ENCODE peak calls at places on chromosomes 13 and 19, in six cellular contexts. N is trophoblast cell, O is mesendoderm, C is H9, P is mesenchymal stem cell, X is IMR-90. S is an unnamed sample.

GRCh38 chr13:31092631-31093030 is 69.1 kb downstream of the HSPH1 start:
- DNase-seq in N (no peak), O (no peak), X (no peak), P (no peak), C (no peak), S (no peak)

GRCh38 chr13:51557875-51558604 is 26.2 kb upstream of the WDFY2 start:
- DNase-seq in O (no peak), C (no peak), X (peak), P (peak), N (peak), S (no peak)

GRCh38 chr19:19410553-19411550 is 5.4 kb downstream of the GATAD2A start:
- DNase-seq in N (no peak), X (no peak), C (no peak), P (no peak), O (peak), S (no peak)

GRCh38 chr13:67318398-67318797 is 88.3 kb upstream of the PCDH9 start:
- DNase-seq in X (peak), C (no peak), O (no peak), N (no peak), P (no peak), S (no peak)

GRCh38 chr19:29510701-29511265 is 15.0 kb upstream of the VSTM2B start:
- DNase-seq in X (no peak), C (no peak), N (no peak), O (no peak), P (no peak), S (no peak)

GRCh38 chr13:106114981-106115554 is 420.4 kb downstream of the EFNB2 start:
- DNase-seq in P (no peak), X (peak), O (no peak), C (no peak), N (no peak), S (no peak)

GRCh38 chr13:44853641-44854040 is 135.6 kb downstream of the NUFIP1 start:
- DNase-seq in C (no peak), P (no peak), N (no peak), O (no peak), X (no peak), S (no peak)

GRCh38 chr13:108911807-108912206 is 282.4 kb downstream of the MYO16 start:
- DNase-seq in N (peak), X (no peak), C (no peak), O (no peak), P (no peak), S (no peak)

GRCh38 chr13:67372868-67373464 is 142.8 kb upstream of the PCDH9 start:
- DNase-seq in C (no peak), N (no peak), P (no peak), O (no peak), X (no peak), S (no peak)

GRCh38 chr13:97715763-97716162 is 237.7 kb upstream of the IPO5 start:
- DNase-seq in X (no peak), P (no peak), O (no peak), N (no peak), C (no peak), S (no peak)

GRCh38 chr13:84651288-84651687 is 769.0 kb upstream of the SLITRK1 start:
- DNase-seq in C (no peak), N (no peak), P (peak), X (peak), O (peak), S (no peak)

DNA sequence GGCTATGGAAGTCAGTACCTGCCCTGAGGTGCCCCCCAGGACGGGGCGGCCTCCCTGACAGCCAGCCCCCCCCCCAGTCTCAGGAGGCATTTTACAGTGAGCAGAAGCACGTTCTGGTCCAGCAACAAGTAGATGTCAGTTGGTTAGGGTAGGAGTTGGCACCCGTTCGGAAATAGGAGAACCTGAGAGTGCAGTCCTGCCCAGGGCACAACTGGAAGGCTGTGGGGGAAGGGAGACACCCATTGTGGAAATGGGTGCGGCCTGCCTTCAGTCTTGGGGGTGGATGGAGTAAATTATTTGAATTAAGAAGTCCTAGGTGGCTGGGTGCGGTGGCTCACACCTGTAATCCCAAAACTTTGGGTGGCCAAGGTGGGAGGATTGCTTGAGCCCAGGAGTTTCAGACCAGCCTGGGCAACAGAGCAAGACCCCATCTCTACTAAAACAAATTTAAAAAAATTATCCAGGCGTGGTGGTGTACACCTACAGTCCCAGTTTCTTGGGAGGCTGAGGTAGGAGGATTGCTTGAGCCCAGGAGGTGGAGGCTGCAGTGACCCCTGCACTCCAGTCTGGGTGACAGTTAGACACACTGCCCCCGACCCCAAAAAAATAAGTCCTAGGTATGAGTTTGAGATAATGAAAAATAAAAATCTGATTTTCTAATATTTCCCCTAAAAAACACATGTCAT is 1.2 kb downstream of the CIRBP start:
- DNase-seq in P (no peak), O (no peak), X (no peak), N (no peak), C (no peak), S (no peak)
- H3K4ac ChIP-seq in P (peak), O (no peak), X (peak), N (peak), C (no peak), S (no peak)

GRCh38 chr19:56150358-56150757 is 9.3 kb downstream of the ZNF444 start:
- DNase-seq in O (no peak), C (no peak), P (no peak), X (no peak), N (no peak), S (no peak)
- H3K9ac ChIP-seq in O (no peak), C (no peak), P (no peak), X (no peak), N (no peak), S (no peak)

GRCh38 chr19:47542030-47542475 is 27.2 kb upstream of the NAPA start:
- DNase-seq in N (no peak), C (no peak), O (no peak), X (peak), P (peak), S (no peak)

GRCh38 chr19:47540748-47541147 is 25.9 kb upstream of the NAPA start:
- DNase-seq in N (peak), O (peak), P (peak), X (peak), C (no peak), S (no peak)

GRCh38 chr19:47541507-47541906 is 26.6 kb upstream of the NAPA start:
- DNase-seq in P (peak), C (no peak), O (no peak), N (no peak), X (no peak), S (no peak)

GRCh38 chr19:47538812-47539211 is 23.9 kb upstream of the NAPA start:
- DNase-seq in O (no peak), X (no peak), N (no peak), P (no peak), C (no peak), S (no peak)

GRCh38 chr19:47539747-47540311 is 25.0 kb upstream of the NAPA start:
- DNase-seq in C (no peak), N (no peak), P (no peak), O (no peak), X (no peak), S (no peak)
- H3K18ac ChIP-seq in C (no peak), N (no peak), P (no peak), O (no peak), X (no peak), S (peak)

GRCh38 chr19:53596056-53596455 is 35.7 kb upstream of the DPRX start:
- DNase-seq in C (peak), X (no peak), N (no peak), O (no peak), P (no peak), S (no peak)

GRCh38 chr19:53598361-53598760 is 33.4 kb upstream of the DPRX start:
- DNase-seq in O (peak), C (no peak), N (peak), P (no peak), X (no peak), S (no peak)

GRCh38 chr19:53597023-53597422 is 34.8 kb upstream of the DPRX start:
- DNase-seq in X (no peak), O (no peak), N (peak), C (no peak), P (no peak), S (no peak)

GRCh38 chr19:53595510-53595867 is 36.3 kb upstream of the DPRX start:
- DNase-seq in C (no peak), O (no peak), P (no peak), X (no peak), N (no peak), S (no peak)

GRCh38 chr19:53594811-53595509 is 36.8 kb upstream of the DPRX start:
- DNase-seq in P (no peak), C (peak), N (no peak), O (peak), X (no peak), S (no peak)
- H3K4ac ChIP-seq in P (no peak), C (peak), N (peak), O (peak), X (no peak), S (no peak)

GRCh38 chr13:114147803-114148520 is 15.5 kb upstream of the RASA3 start:
- DNase-seq in C (no peak), N (no peak), O (no peak), X (no peak), P (no peak), S (no peak)
- H3K9ac ChIP-seq in C (no peak), N (no peak), O (no peak), X (no peak), P (no peak), S (no peak)

GRCh38 chr19:5586300-5587070 is 18.7 kb upstream of the TINCR start:
- DNase-seq in N (no peak), X (no peak), P (no peak), C (no peak), O (no peak), S (no peak)
- H3K18ac ChIP-seq in N (no peak), X (no peak), P (no peak), C (no peak), O (no peak), S (peak)

DNA sequence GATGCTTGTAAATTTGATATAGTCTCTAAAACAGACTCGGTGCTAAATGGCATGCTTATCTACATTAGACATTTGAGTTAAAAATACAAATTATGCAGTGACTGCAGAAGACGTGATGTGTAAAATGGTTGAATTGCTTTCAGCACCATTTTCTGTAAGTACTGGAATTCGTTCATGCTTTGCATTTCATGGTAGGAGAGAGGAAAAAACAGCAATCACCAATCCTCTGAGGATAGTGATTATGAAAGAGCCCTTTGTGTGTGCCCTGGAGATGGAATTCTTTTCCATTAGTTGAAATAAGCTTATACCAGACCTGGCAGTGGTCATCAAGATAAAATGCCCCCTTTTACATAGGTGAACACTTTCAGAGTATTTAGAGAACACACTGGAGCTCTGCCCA is 1.7 kb downstream of the CNMD start:
- DNase-seq in P (no peak), C (no peak), O (peak), N (no peak), X (no peak), S (no peak)
- H3K4ac ChIP-seq in P (no peak), C (no peak), O (no peak), N (no peak), X (no peak), S (no peak)

S was measured in neuronal stem cell.